ENCODE peak calls at places on chromosome X, in seven cellular contexts. C is OCI-LY7, E is AG10803, N is fibroblast of mammary gland, T is astrocyte of the spinal cord, W is stomach, M is Peyer's patch. O is an unnamed sample.

GRCh38 chrX:150898343-150899190 is at the start of gene CD99L2:
- DNase-seq in C (peak), E (peak), N (peak), T (peak), W (peak), M (peak), O (peak)

GRCh38 chrX:79080131-79080530 is 64.4 kb upstream of the GPR174 start:
- DNase-seq in C (no peak), E (peak), N (peak), T (peak), W (no peak), M (no peak), O (no peak)

GRCh38 chrX:74458738-74459137 is 37.4 kb downstream of the SLC16A2 start:
- DNase-seq in C (no peak), E (peak), N (peak), T (peak), W (no peak), M (no peak), O (no peak)

GRCh38 chrX:9071031-9071650 is 37.2 kb upstream of the FAM9B start:
- DNase-seq in C (no peak), E (no peak), N (peak), T (peak), W (no peak), M (no peak), O (no peak)

GRCh38 chrX:29561417-29561816 is 653.9 kb upstream of the MAGEB2 start:
- DNase-seq in C (no peak), E (peak), N (peak), T (no peak), W (no peak), M (no peak), O (no peak)

GRCh38 chrX:151801980-151802379 is 67.4 kb downstream of the CNGA2 start:
- DNase-seq in C (no peak), E (no peak), N (peak), T (no peak), W (no peak), M (no peak), O (no peak)

GRCh38 chrX:35562395-35562794 is 235.7 kb upstream of the MAGEB16 start:
- DNase-seq in C (no peak), E (no peak), N (no peak), T (no peak), W (no peak), M (no peak), O (no peak)

GRCh38 chrX:43655961-43656494 is at the start of gene MAOA:
- DNase-seq in C (no peak), E (no peak), N (peak), T (no peak), W (peak), M (peak), O (peak)

GRCh38 chrX:45230410-45230809 is 29.7 kb upstream of the DIPK2B start:
- DNase-seq in C (peak), E (no peak), N (no peak), T (no peak), W (no peak), M (no peak), O (no peak)

GRCh38 chrX:115419094-115419493 is 129.6 kb downstream of the LUZP4 start:
- DNase-seq in C (no peak), E (no peak), N (no peak), T (no peak), W (no peak), M (no peak), O (no peak)

GRCh38 chrX:34638116-34638515 is 19.0 kb downstream of the TMEM47 start:
- DNase-seq in C (peak), E (peak), N (peak), T (peak), W (no peak), M (no peak), O (no peak)

GRCh38 chrX:107718156-107718621 is 57.4 kb downstream of the TSC22D3 start:
- DNase-seq in C (peak), E (peak), N (peak), T (peak), W (peak), M (peak), O (peak)

GRCh38 chrX:69362889-69363288 is 141.2 kb upstream of the NALF2 start:
- DNase-seq in C (no peak), E (peak), N (peak), T (no peak), W (no peak), M (no peak), O (no peak)

GRCh38 chrX:136055651-136056221 is 70.5 kb downstream of the SLC9A6 start:
- DNase-seq in C (no peak), E (peak), N (peak), T (peak), W (no peak), M (no peak), O (peak)

GRCh38 chrX:69968956-69969355 is 80.8 kb downstream of the AWAT2 start:
- DNase-seq in C (no peak), E (no peak), N (no peak), T (no peak), W (no peak), M (no peak), O (no peak)

GRCh38 chrX:96568088-96568487 is 116.6 kb upstream of the DIAPH2 start:
- DNase-seq in C (no peak), E (no peak), N (no peak), T (no peak), W (no peak), M (no peak), O (no peak)

GRCh38 chrX:37348237-37349130 is 680 bp upstream of the PRRG1 start:
- DNase-seq in C (no peak), E (peak), N (no peak), T (peak), W (no peak), M (no peak), O (no peak)

GRCh38 chrX:151359931-151360871 is 36.8 kb upstream of the VMA21 start:
- DNase-seq in C (peak), E (peak), N (no peak), T (no peak), W (peak), M (peak), O (no peak)

GRCh38 chrX:134794692-134795091 is 136.4 kb upstream of the PLAC1 start:
- DNase-seq in C (no peak), E (no peak), N (peak), T (no peak), W (no peak), M (no peak), O (no peak)

GRCh38 chrX:40107291-40108083 is 9.7 kb upstream of the BCOR start:
- DNase-seq in C (no peak), E (no peak), N (no peak), T (no peak), W (peak), M (peak), O (no peak)

GRCh38 chrX:19715711-19716638 is 171.4 kb downstream of the SH3KBP1 start:
- DNase-seq in C (no peak), E (no peak), N (no peak), T (no peak), W (no peak), M (no peak), O (no peak)

GRCh38 chrX:45601052-45601451 is 400.4 kb upstream of the DIPK2B start:
- DNase-seq in C (no peak), E (no peak), N (no peak), T (no peak), W (no peak), M (no peak), O (no peak)

GRCh38 chrX:118216488-118216887 is 99.9 kb upstream of the KLHL13 start:
- DNase-seq in C (no peak), E (no peak), N (no peak), T (no peak), W (peak), M (no peak), O (no peak)

GRCh38 chrX:29431895-29432294 is 783.5 kb upstream of the MAGEB2 start:
- DNase-seq in C (no peak), E (no peak), N (peak), T (peak), W (no peak), M (no peak), O (no peak)

GRCh38 chrX:50638123-50638522 is 167.5 kb upstream of the DGKK start:
- DNase-seq in C (no peak), E (no peak), N (no peak), T (peak), W (no peak), M (no peak), O (no peak)

GRCh38 chrX:70664726-70665125 is 220.1 kb downstream of the DLG3 start:
- DNase-seq in C (peak), E (peak), N (peak), T (peak), W (no peak), M (no peak), O (no peak)

GRCh38 chrX:13778916-13779315 is 38.0 kb downstream of the GPM6B start:
- DNase-seq in C (no peak), E (peak), N (peak), T (peak), W (no peak), M (no peak), O (no peak)

DNA sequence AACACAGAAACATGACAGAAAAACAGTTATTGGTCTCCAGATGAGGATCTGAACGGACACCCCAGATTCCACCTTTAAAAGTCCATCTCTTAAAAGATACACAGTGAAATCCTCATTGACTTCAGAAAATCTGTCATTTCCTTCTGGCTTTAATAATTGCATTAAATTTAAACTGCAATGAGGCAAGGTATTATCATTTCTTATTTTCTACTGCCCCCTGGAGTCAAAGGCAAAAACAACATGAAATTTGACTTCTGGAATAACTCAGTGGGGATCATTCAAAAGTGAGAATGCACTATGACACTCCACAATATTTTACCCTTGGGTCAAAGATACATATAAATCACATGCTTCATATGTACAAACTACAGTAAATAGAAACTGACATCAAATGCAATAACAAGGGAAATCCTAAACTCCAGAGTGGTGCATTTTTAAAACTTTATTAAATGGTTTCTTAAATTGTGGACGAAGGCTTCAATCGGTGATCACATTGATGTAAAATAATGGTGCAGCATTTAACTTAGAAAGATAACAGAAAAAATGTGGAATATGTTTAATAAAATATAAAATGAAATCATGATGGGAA is 56.4 kb upstream of the SPANXN1 start:
- DNase-seq in C (peak), E (peak), N (peak), T (no peak), W (no peak), M (no peak), O (no peak)
- TF ChIP-seq CTCF in C (peak), E (peak), N (peak), T (peak), W (peak), M (peak), O (no peak)

GRCh38 chrX:77162777-77163176 is 284.4 kb upstream of the FGF16 start:
- DNase-seq in C (no peak), E (no peak), N (no peak), T (no peak), W (no peak), M (no peak), O (no peak)

DNA sequence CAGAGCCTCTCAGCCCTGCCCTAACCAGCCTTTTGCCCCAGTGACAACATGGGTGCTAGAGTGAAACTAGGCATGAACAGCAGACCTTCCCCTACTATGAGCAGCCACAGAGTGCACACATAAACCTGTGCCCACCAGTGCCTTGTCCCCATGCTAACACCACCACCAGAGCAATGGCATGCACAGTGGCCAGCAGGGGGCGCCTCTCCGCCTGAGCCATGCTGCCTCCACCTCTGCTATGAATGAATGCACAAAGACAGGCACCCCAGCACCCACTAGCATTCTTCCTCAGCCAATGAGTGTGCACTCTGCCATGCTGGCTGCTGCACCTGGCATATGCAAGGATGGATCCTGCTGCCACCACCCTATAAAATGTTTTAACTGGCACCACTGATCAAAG is 286.9 kb upstream of the FGF16 start:
- DNase-seq in C (peak), E (no peak), N (no peak), T (no peak), W (no peak), M (no peak), O (no peak)
- TF ChIP-seq CTCF in C (peak), E (peak), N (peak), T (peak), W (no peak), M (no peak), O (no peak)

GRCh38 chrX:72297953-72298730 is 7.6 kb downstream of the CITED1 start:
- DNase-seq in C (peak), E (no peak), N (peak), T (no peak), W (no peak), M (no peak), O (no peak)
- TF ChIP-seq CTCF in C (peak), E (no peak), N (peak), T (peak), W (no peak), M (peak), O (no peak)

DNA sequence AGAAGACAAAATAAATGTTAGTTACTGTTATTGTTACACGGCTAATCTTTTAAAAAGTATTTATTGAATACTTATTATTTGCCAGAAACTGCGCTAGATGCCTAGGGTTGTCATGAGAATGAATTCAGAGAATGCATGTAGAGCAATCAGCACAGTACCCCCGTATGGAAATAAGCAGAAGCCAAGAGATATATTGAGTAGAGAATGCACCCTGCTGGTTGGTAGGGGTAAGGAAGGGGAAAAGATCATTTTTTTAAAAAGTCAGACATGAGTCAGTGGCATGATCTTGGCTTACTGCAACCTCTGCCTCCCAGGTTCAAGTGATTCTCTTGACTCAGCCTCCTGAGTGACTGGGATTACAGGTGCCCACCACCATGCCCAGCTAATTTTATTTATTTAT is 13.1 kb upstream of the DRP2 start:
- DNase-seq in C (peak), E (peak), N (peak), T (peak), W (no peak), M (no peak), O (no peak)
- TF ChIP-seq CTCF in C (peak), E (peak), N (peak), T (peak), W (peak), M (peak), O (peak)

DNA sequence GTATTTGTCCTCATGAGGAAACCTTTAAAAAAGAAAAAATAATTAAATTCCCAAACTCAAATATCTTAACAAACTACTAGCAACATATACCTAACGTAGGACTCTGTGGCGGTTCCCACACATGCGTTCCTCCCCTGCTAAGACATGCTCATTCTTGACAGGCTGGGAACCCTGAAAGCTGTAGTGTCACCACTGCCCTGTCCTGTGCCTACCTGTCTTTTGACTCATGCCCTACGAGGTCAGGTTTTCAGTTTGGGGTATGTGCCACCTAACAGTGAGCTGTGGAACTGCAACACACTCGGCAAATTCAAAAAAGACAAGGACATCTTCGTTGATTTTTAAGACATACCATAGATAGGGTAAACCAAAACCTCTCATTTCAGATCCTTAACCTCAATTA is 17.8 kb downstream of the IDS start:
- DNase-seq in C (peak), E (no peak), N (no peak), T (no peak), W (no peak), M (no peak), O (no peak)
- TF ChIP-seq CTCF in C (peak), E (peak), N (peak), T (peak), W (no peak), M (no peak), O (no peak)

GRCh38 chrX:16138108-16138427 is 14.7 kb downstream of the GRPR start:
- DNase-seq in C (peak), E (no peak), N (no peak), T (no peak), W (no peak), M (no peak), O (no peak)
- TF ChIP-seq CTCF in C (peak), E (no peak), N (peak), T (no peak), W (no peak), M (no peak), O (no peak)

DNA sequence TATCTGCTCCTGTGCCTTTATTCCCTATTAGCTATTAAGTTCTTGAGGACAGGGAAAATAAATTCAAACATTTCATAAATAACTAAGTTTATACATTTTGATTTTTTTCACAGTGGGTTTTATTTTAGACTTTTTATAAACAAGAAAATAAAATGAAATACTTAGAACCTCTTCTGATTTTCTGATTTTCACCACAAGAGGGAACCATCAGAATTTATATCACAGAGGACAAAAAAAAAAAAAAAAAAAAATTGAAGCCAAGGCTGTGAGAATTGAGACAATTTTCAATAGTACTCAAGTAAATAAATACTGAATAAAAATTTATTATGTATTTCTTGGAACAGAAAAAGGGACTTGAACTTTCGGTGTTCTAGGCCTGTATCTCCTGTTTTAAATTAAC is 288.1 kb downstream of the SH3BGRL start:
- DNase-seq in C (peak), E (no peak), N (peak), T (no peak), W (no peak), M (no peak), O (no peak)
- TF ChIP-seq CTCF in C (peak), E (no peak), N (peak), T (no peak), W (no peak), M (no peak), O (no peak)

O was measured in thoracic aorta.